ENCODE peak calls at places on chromosomes 11 and 22, in five cellular contexts. One of them, this sample, is unnamed.
A peak's percentile ranks its signal among the peaks of the same experiment; 100 is the strongest.

GRCh38 chr11:82858556-82859091 is 41.6 kb downstream of the PRCP start:
- DNase-seq in RCC 7860: peak; percentile 82
- DNase-seq in stimulated activated CD4-positive, alpha-beta T cell treated with anti-CD3 and anti-CD28 coated beads, Interleukin-2, amount 100 ng/mL, for 24 hours: no peak
- DNase-seq in nucleus accumbens: no peak
- DNase-seq in iris pigment epithelial cell: peak; percentile 73
- DNase-seq in this sample: peak; percentile 8

GRCh38 chr11:46490576-46491100 is 99.1 kb upstream of the CHRM4 start:
- DNase-seq in RCC 7860: peak; percentile 9
- DNase-seq in stimulated activated CD4-positive, alpha-beta T cell treated with anti-CD3 and anti-CD28 coated beads, Interleukin-2, amount 100 ng/mL, for 24 hours: no peak
- DNase-seq in nucleus accumbens: no peak
- DNase-seq in iris pigment epithelial cell: peak; percentile 61
- DNase-seq in this sample: no peak

GRCh38 chr22:42277988-42278776 is 7.7 kb upstream of the TCF20 start:
- DNase-seq in RCC 7860: no peak
- DNase-seq in stimulated activated CD4-positive, alpha-beta T cell treated with anti-CD3 and anti-CD28 coated beads, Interleukin-2, amount 100 ng/mL, for 24 hours: no peak
- DNase-seq in nucleus accumbens: peak; percentile 54
- DNase-seq in iris pigment epithelial cell: no peak
- DNase-seq in this sample: no peak

GRCh38 chr11:125799808-125800207 is 11.9 kb downstream of the PATE3 start:
- DNase-seq in RCC 7860: no peak
- DNase-seq in stimulated activated CD4-positive, alpha-beta T cell treated with anti-CD3 and anti-CD28 coated beads, Interleukin-2, amount 100 ng/mL, for 24 hours: no peak
- DNase-seq in nucleus accumbens: no peak
- DNase-seq in iris pigment epithelial cell: no peak
- DNase-seq in this sample: no peak

GRCh38 chr22:49553518-49554295 is 274.0 kb downstream of the BRD1 start:
- DNase-seq in RCC 7860: no peak
- DNase-seq in stimulated activated CD4-positive, alpha-beta T cell treated with anti-CD3 and anti-CD28 coated beads, Interleukin-2, amount 100 ng/mL, for 24 hours: no peak
- DNase-seq in nucleus accumbens: no peak
- DNase-seq in iris pigment epithelial cell: no peak
- DNase-seq in this sample: no peak

GRCh38 chr22:38298312-38299000 is 18.8 kb downstream of the CSNK1E start:
- DNase-seq in RCC 7860: no peak
- DNase-seq in stimulated activated CD4-positive, alpha-beta T cell treated with anti-CD3 and anti-CD28 coated beads, Interleukin-2, amount 100 ng/mL, for 24 hours: peak; percentile 51
- DNase-seq in nucleus accumbens: no peak
- DNase-seq in iris pigment epithelial cell: peak; percentile 100
- DNase-seq in this sample: no peak

GRCh38 chr11:5226732-5227327 is at the start of gene HBB:
- DNase-seq in RCC 7860: no peak
- DNase-seq in stimulated activated CD4-positive, alpha-beta T cell treated with anti-CD3 and anti-CD28 coated beads, Interleukin-2, amount 100 ng/mL, for 24 hours: no peak
- DNase-seq in nucleus accumbens: no peak
- DNase-seq in iris pigment epithelial cell: no peak
- DNase-seq in this sample: no peak

GRCh38 chr22:44622147-44622427 is 79.9 kb upstream of the PRR5 start:
- DNase-seq in RCC 7860: no peak
- DNase-seq in stimulated activated CD4-positive, alpha-beta T cell treated with anti-CD3 and anti-CD28 coated beads, Interleukin-2, amount 100 ng/mL, for 24 hours: no peak
- DNase-seq in nucleus accumbens: peak; percentile 28
- DNase-seq in iris pigment epithelial cell: no peak
- DNase-seq in this sample: no peak

GRCh38 chr11:76626921-76627391 is 43.6 kb downstream of the LRRC32 start:
- DNase-seq in RCC 7860: peak; percentile 55
- DNase-seq in stimulated activated CD4-positive, alpha-beta T cell treated with anti-CD3 and anti-CD28 coated beads, Interleukin-2, amount 100 ng/mL, for 24 hours: peak; percentile 31
- DNase-seq in nucleus accumbens: no peak
- DNase-seq in iris pigment epithelial cell: peak; percentile 45
- DNase-seq in this sample: peak; percentile 75

GRCh38 chr22:36194971-36195370 is 6.6 kb downstream of the APOL4 start:
- DNase-seq in RCC 7860: peak; percentile 57
- DNase-seq in stimulated activated CD4-positive, alpha-beta T cell treated with anti-CD3 and anti-CD28 coated beads, Interleukin-2, amount 100 ng/mL, for 24 hours: peak; percentile 39
- DNase-seq in nucleus accumbens: peak; percentile 47
- DNase-seq in iris pigment epithelial cell: peak; percentile 79
- DNase-seq in this sample: peak; percentile 67

GRCh38 chr11:94549166-94549565 is 5.4 kb downstream of the FUT4 start:
- DNase-seq in RCC 7860: no peak
- DNase-seq in stimulated activated CD4-positive, alpha-beta T cell treated with anti-CD3 and anti-CD28 coated beads, Interleukin-2, amount 100 ng/mL, for 24 hours: no peak
- DNase-seq in nucleus accumbens: no peak
- DNase-seq in iris pigment epithelial cell: no peak
- DNase-seq in this sample: no peak

GRCh38 chr22:39220897-39221850 is 23.6 kb downstream of the PDGFB start:
- DNase-seq in RCC 7860: peak; percentile 4
- DNase-seq in stimulated activated CD4-positive, alpha-beta T cell treated with anti-CD3 and anti-CD28 coated beads, Interleukin-2, amount 100 ng/mL, for 24 hours: no peak
- DNase-seq in nucleus accumbens: no peak
- DNase-seq in iris pigment epithelial cell: peak; percentile 28
- DNase-seq in this sample: no peak

GRCh38 chr11:61514050-61514917 is 5.7 kb downstream of the LRRC10B start:
- DNase-seq in RCC 7860: no peak
- DNase-seq in stimulated activated CD4-positive, alpha-beta T cell treated with anti-CD3 and anti-CD28 coated beads, Interleukin-2, amount 100 ng/mL, for 24 hours: no peak
- DNase-seq in nucleus accumbens: no peak
- DNase-seq in iris pigment epithelial cell: no peak
- DNase-seq in this sample: no peak

GRCh38 chr11:111735262-111736116 is 30.7 kb downstream of the PPP2R1B start:
- DNase-seq in RCC 7860: peak; percentile 91
- DNase-seq in stimulated activated CD4-positive, alpha-beta T cell treated with anti-CD3 and anti-CD28 coated beads, Interleukin-2, amount 100 ng/mL, for 24 hours: no peak
- DNase-seq in nucleus accumbens: peak; percentile 85
- DNase-seq in iris pigment epithelial cell: peak; percentile 98
- DNase-seq in this sample: peak; percentile 96

GRCh38 chr11:77073328-77074001 is 6.7 kb downstream of the CAPN5 start:
- DNase-seq in RCC 7860: peak; percentile 83
- DNase-seq in stimulated activated CD4-positive, alpha-beta T cell treated with anti-CD3 and anti-CD28 coated beads, Interleukin-2, amount 100 ng/mL, for 24 hours: no peak
- DNase-seq in nucleus accumbens: peak; percentile 23
- DNase-seq in iris pigment epithelial cell: peak; percentile 95
- DNase-seq in this sample: peak; percentile 91

GRCh38 chr22:19036523-19037273 is 85.5 kb downstream of the DGCR2 start:
- DNase-seq in RCC 7860: no peak
- DNase-seq in stimulated activated CD4-positive, alpha-beta T cell treated with anti-CD3 and anti-CD28 coated beads, Interleukin-2, amount 100 ng/mL, for 24 hours: no peak
- DNase-seq in nucleus accumbens: no peak
- DNase-seq in iris pigment epithelial cell: peak; percentile 13
- DNase-seq in this sample: no peak

GRCh38 chr11:123183391-123184099 is 11.5 kb downstream of the CLMP start:
- DNase-seq in RCC 7860: peak; percentile 59
- DNase-seq in stimulated activated CD4-positive, alpha-beta T cell treated with anti-CD3 and anti-CD28 coated beads, Interleukin-2, amount 100 ng/mL, for 24 hours: no peak
- DNase-seq in nucleus accumbens: no peak
- DNase-seq in iris pigment epithelial cell: peak; percentile 62
- DNase-seq in this sample: no peak

GRCh38 chr11:117814766-117815261 is 9.7 kb downstream of the FXYD2 start:
- DNase-seq in RCC 7860: peak; percentile 86
- DNase-seq in stimulated activated CD4-positive, alpha-beta T cell treated with anti-CD3 and anti-CD28 coated beads, Interleukin-2, amount 100 ng/mL, for 24 hours: peak; percentile 73
- DNase-seq in nucleus accumbens: peak; percentile 44
- DNase-seq in iris pigment epithelial cell: peak; percentile 48
- DNase-seq in this sample: no peak

GRCh38 chr11:78094250-78094649 is 14.6 kb upstream of the NDUFC2 start:
- DNase-seq in RCC 7860: no peak
- DNase-seq in stimulated activated CD4-positive, alpha-beta T cell treated with anti-CD3 and anti-CD28 coated beads, Interleukin-2, amount 100 ng/mL, for 24 hours: no peak
- DNase-seq in nucleus accumbens: no peak
- DNase-seq in iris pigment epithelial cell: no peak
- DNase-seq in this sample: no peak

GRCh38 chr11:64250875-64251721 is at the start of gene PLCB3:
- DNase-seq in RCC 7860: no peak
- DNase-seq in stimulated activated CD4-positive, alpha-beta T cell treated with anti-CD3 and anti-CD28 coated beads, Interleukin-2, amount 100 ng/mL, for 24 hours: peak; percentile 75
- DNase-seq in nucleus accumbens: no peak
- DNase-seq in iris pigment epithelial cell: peak; percentile 29
- DNase-seq in this sample: no peak

GRCh38 chr11:44695169-44695833 is 31.5 kb upstream of the TSPAN18 start:
- DNase-seq in RCC 7860: no peak
- DNase-seq in stimulated activated CD4-positive, alpha-beta T cell treated with anti-CD3 and anti-CD28 coated beads, Interleukin-2, amount 100 ng/mL, for 24 hours: no peak
- DNase-seq in nucleus accumbens: no peak
- DNase-seq in iris pigment epithelial cell: no peak
- DNase-seq in this sample: no peak

GRCh38 chr11:131811380-131811779 is 441.0 kb downstream of the NTM start:
- DNase-seq in RCC 7860: no peak
- DNase-seq in stimulated activated CD4-positive, alpha-beta T cell treated with anti-CD3 and anti-CD28 coated beads, Interleukin-2, amount 100 ng/mL, for 24 hours: no peak
- DNase-seq in nucleus accumbens: no peak
- DNase-seq in iris pigment epithelial cell: peak; percentile 37
- DNase-seq in this sample: no peak

GRCh38 chr11:127493330-127493729 is 492.8 kb upstream of the KIRREL3 start:
- DNase-seq in RCC 7860: peak; percentile 4
- DNase-seq in stimulated activated CD4-positive, alpha-beta T cell treated with anti-CD3 and anti-CD28 coated beads, Interleukin-2, amount 100 ng/mL, for 24 hours: no peak
- DNase-seq in nucleus accumbens: no peak
- DNase-seq in iris pigment epithelial cell: peak; percentile 13
- DNase-seq in this sample: peak; percentile 48

GRCh38 chr11:126586303-126586627 is 230.8 kb downstream of the ST3GAL4 start:
- DNase-seq in RCC 7860: no peak
- DNase-seq in stimulated activated CD4-positive, alpha-beta T cell treated with anti-CD3 and anti-CD28 coated beads, Interleukin-2, amount 100 ng/mL, for 24 hours: no peak
- DNase-seq in nucleus accumbens: no peak
- DNase-seq in iris pigment epithelial cell: no peak
- DNase-seq in this sample: no peak

GRCh38 chr22:30881361-30882180 is 87.0 kb downstream of the MORC2 start:
- DNase-seq in RCC 7860: no peak
- DNase-seq in stimulated activated CD4-positive, alpha-beta T cell treated with anti-CD3 and anti-CD28 coated beads, Interleukin-2, amount 100 ng/mL, for 24 hours: no peak
- DNase-seq in nucleus accumbens: no peak
- DNase-seq in iris pigment epithelial cell: no peak
- DNase-seq in this sample: no peak

This sample was measured in H4.